ENCODE peak calls at places on chromosomes 16 and 17, in six cellular contexts. X is AG04450; N is GF-D8; A is GM23248; P is activated naive CD4-positive, alpha-beta T cell; V is NCI-H2081. B is an unnamed sample.

GRCh38 chr17:21125862-21126261 is 902 bp upstream of the DHRS7B start:
- DNase-seq in X (no peak), N (peak), A (no peak), P (no peak), V (no peak), B (no peak)

GRCh38 chr17:41492771-41493170 is 3.1 kb upstream of the KRT36 start:
- DNase-seq in X (no peak), N (no peak), A (no peak), P (no peak), V (peak), B (no peak)

GRCh38 chr16:57590654-57591085 is 37.8 kb upstream of the ADGRG1 start:
- DNase-seq in X (no peak), N (no peak), A (peak), P (no peak), V (no peak), B (no peak)

GRCh38 chr16:70685061-70685937 is 554 bp downstream of the MTSS2 start:
- DNase-seq in X (no peak), N (no peak), A (peak), P (no peak), V (no peak), B (no peak)

GRCh38 chr16:21568502-21569189 is 30.7 kb upstream of the METTL9 start:
- DNase-seq in X (no peak), N (no peak), A (no peak), P (no peak), V (no peak), B (no peak)

GRCh38 chr17:73770115-73770848 is 126.0 kb upstream of the SDK2 start:
- DNase-seq in X (peak), N (no peak), A (peak), P (no peak), V (peak), B (peak)

GRCh38 chr17:30084773-30085172 is 31.8 kb upstream of the NSRP1 start:
- DNase-seq in X (no peak), N (no peak), A (no peak), P (no peak), V (no peak), B (no peak)

GRCh38 chr16:19595043-19595767 is 39.7 kb downstream of the VPS35L start:
- DNase-seq in X (peak), N (no peak), A (peak), P (no peak), V (no peak), B (peak)

GRCh38 chr17:11330871-11331270 is 89.9 kb downstream of the SHISA6 start:
- DNase-seq in X (no peak), N (no peak), A (peak), P (no peak), V (no peak), B (no peak)

GRCh38 chr17:44793885-44794698 is 35.3 kb downstream of the ADAM11 start:
- DNase-seq in X (no peak), N (no peak), A (no peak), P (no peak), V (no peak), B (no peak)

GRCh38 chr16:24041834-24042631 is 206.2 kb downstream of the PRKCB start:
- DNase-seq in X (peak), N (no peak), A (peak), P (peak), V (peak), B (no peak)

GRCh38 chr16:59236804-59237463 is 502.8 kb upstream of the GOT2 start:
- DNase-seq in X (no peak), N (no peak), A (no peak), P (no peak), V (no peak), B (no peak)

GRCh38 chr17:32264140-32264799 is 1.4 kb upstream of the RHBDL3 start:
- DNase-seq in X (no peak), N (no peak), A (peak), P (no peak), V (no peak), B (no peak)

GRCh38 chr16:73217654-73218053 is 169.7 kb upstream of the ZFHX3 start:
- DNase-seq in X (no peak), N (no peak), A (no peak), P (no peak), V (no peak), B (no peak)

GRCh38 chr17:19369107-19369778 is 6.7 kb upstream of the B9D1 start:
- DNase-seq in X (no peak), N (no peak), A (no peak), P (no peak), V (no peak), B (no peak)

GRCh38 chr17:57315061-57315851 is 58.9 kb downstream of the MSI2 start:
- DNase-seq in X (no peak), N (no peak), A (no peak), P (no peak), V (no peak), B (no peak)

GRCh38 chr16:4918790-4919210 is 18.1 kb downstream of the PPL start:
- DNase-seq in X (no peak), N (no peak), A (no peak), P (no peak), V (no peak), B (no peak)

GRCh38 chr16:457732-458400 is 32.4 kb downstream of the RAB11FIP3 start:
- DNase-seq in X (no peak), N (peak), A (peak), P (no peak), V (no peak), B (no peak)

GRCh38 chr17:82816358-82816757 is 23.5 kb downstream of the ZNF750 start:
- DNase-seq in X (no peak), N (no peak), A (no peak), P (no peak), V (no peak), B (no peak)

GRCh38 chr16:53504161-53504663 is 1.2 kb upstream of the AKTIP start:
- DNase-seq in X (no peak), N (no peak), A (peak), P (no peak), V (no peak), B (no peak)

GRCh38 chr17:41763327-41763726 is 23.2 kb downstream of the JUP start:
- DNase-seq in X (no peak), N (no peak), A (no peak), P (no peak), V (no peak), B (no peak)

GRCh38 chr16:50530277-50531236 is 17.6 kb upstream of the NKD1 start:
- DNase-seq in X (no peak), N (no peak), A (no peak), P (no peak), V (no peak), B (no peak)

GRCh38 chr16:85584192-85584757 is 28.8 kb upstream of the GSE1 start:
- DNase-seq in X (no peak), N (no peak), A (no peak), P (no peak), V (peak), B (no peak)

GRCh38 chr16:30053376-30054015 is 12.1 kb upstream of the ALDOA start:
- DNase-seq in X (no peak), N (no peak), A (peak), P (no peak), V (no peak), B (no peak)

GRCh38 chr17:36926226-36926625 is 11.0 kb upstream of the LHX1 start:
- DNase-seq in X (no peak), N (no peak), A (no peak), P (no peak), V (no peak), B (no peak)

GRCh38 chr16:2483939-2484897 is 9.3 kb downstream of the TBC1D24 start:
- DNase-seq in X (no peak), N (no peak), A (no peak), P (no peak), V (no peak), B (no peak)

B was measured in AG04449.